ENCODE peak calls at places on chromosomes 4 and X, in five cellular contexts. F is fibroblast of pulmonary artery, H is choroid plexus epithelial cell, U is neural progenitor cell, S is foreskin fibroblast. D is an unnamed sample.

GRCh38 chr4:161256716-161257115 is 907.1 kb downstream of the FSTL5 start:
- DNase-seq in F (no peak), U (peak), H (peak), S (no peak), D (no peak)

GRCh38 chrX:46628406-46629371 is 55.1 kb downstream of the CHST7 start:
- DNase-seq in S (peak), H (peak), F (peak), U (no peak), D (no peak)

GRCh38 chr4:21593268-21594002 is 355.1 kb downstream of the KCNIP4 start:
- DNase-seq in S (peak), F (peak), U (no peak), H (no peak), D (no peak)

GRCh38 chr4:81565137-81565870 is 93.6 kb upstream of the RASGEF1B start:
- DNase-seq in S (peak), F (peak), H (peak), U (peak), D (no peak)

GRCh38 chr4:76155979-76156378 is 7.8 kb upstream of the NUP54 start:
- DNase-seq in U (no peak), S (no peak), F (no peak), H (no peak), D (no peak)

GRCh38 chr4:109301691-109302365 is 630 bp downstream of the COL25A1 start:
- DNase-seq in H (peak), S (no peak), F (no peak), U (peak), D (no peak)

GRCh38 chr4:143489116-143489515 is 24.4 kb upstream of the SMARCA5 start:
- DNase-seq in U (no peak), S (peak), H (peak), F (no peak), D (no peak)

GRCh38 chrX:17441965-17442364 is 67.0 kb downstream of the NHS start:
- DNase-seq in S (peak), U (no peak), F (peak), H (no peak), D (no peak)

GRCh38 chr4:2830632-2831610 is 12.7 kb upstream of the ADD1 start:
- DNase-seq in S (no peak), H (no peak), F (no peak), U (no peak), D (no peak)

GRCh38 chr4:6385288-6385687 is 87.1 kb downstream of the PPP2R2C start:
- DNase-seq in U (no peak), S (no peak), F (no peak), H (no peak), D (no peak)

GRCh38 chr4:69896530-69897116 is 34.2 kb upstream of the CSN1S1 start:
- DNase-seq in H (peak), F (peak), S (no peak), U (peak), D (no peak)

GRCh38 chrX:69222103-69223090 is 57.1 kb upstream of the PJA1 start:
- DNase-seq in H (peak), U (peak), F (peak), S (peak), D (peak)

GRCh38 chr4:142944565-142944964 is 98.5 kb upstream of the INPP4B start:
- DNase-seq in F (no peak), H (no peak), S (no peak), U (no peak), D (no peak)

GRCh38 chr4:72701987-72702819 is 133.2 kb upstream of the ADAMTS3 start:
- DNase-seq in S (peak), U (peak), F (peak), H (peak), D (no peak)

GRCh38 chr4:182062458-182062857 is 180.7 kb upstream of the TENM3 start:
- DNase-seq in F (no peak), H (peak), U (no peak), S (no peak), D (no peak)

GRCh38 chr4:153788419-153789276 is at the start of gene SFRP2:
- DNase-seq in F (no peak), H (no peak), S (no peak), U (peak), D (no peak)

GRCh38 chr4:84499065-84499982 is at the start of gene NKX6-1:
- DNase-seq in F (peak), S (peak), H (peak), U (peak), D (no peak)

GRCh38 chr4:8005033-8005808 is 65.6 kb upstream of the AFAP1 start:
- DNase-seq in S (no peak), U (no peak), F (no peak), H (no peak), D (no peak)

GRCh38 chrX:112731793-112732192 is 52.1 kb upstream of the LHFPL1 start:
- DNase-seq in U (no peak), F (peak), S (no peak), H (peak), D (no peak)

GRCh38 chr4:8079031-8079885 is 79.4 kb downstream of the ABLIM2 start:
- DNase-seq in H (peak), U (no peak), S (no peak), F (peak), D (no peak)

GRCh38 chr4:81214518-81215218 is 354 bp downstream of the PRKG2 start:
- DNase-seq in S (no peak), H (peak), U (peak), F (peak), D (no peak)

GRCh38 chrX:101595739-101596419 is 21.9 kb downstream of the ARMCX6 start:
- DNase-seq in U (peak), H (peak), F (peak), S (peak), D (no peak)

GRCh38 chr4:110869862-110870577 is 247.1 kb upstream of the PITX2 start:
- DNase-seq in H (no peak), S (peak), U (no peak), F (no peak), D (no peak)

GRCh38 chrX:151722241-151722846 is 6.5 kb downstream of the FATE1 start:
- DNase-seq in S (no peak), H (peak), U (peak), F (peak), D (no peak)

GRCh38 chr4:186723207-186724047 is at the start of gene FAT1:
- DNase-seq in H (peak), F (peak), S (peak), U (peak), D (no peak)

GRCh38 chrX:19698125-19698524 is 182.8 kb upstream of the MAP3K15 start:
- DNase-seq in F (peak), S (peak), U (no peak), H (no peak), D (no peak)

GRCh38 chr4:35639929-35640328 is 604.4 kb downstream of the ARAP2 start:
- DNase-seq in F (no peak), S (no peak), H (no peak), U (no peak), D (no peak)

GRCh38 chr4:79184461-79184860 is 141.4 kb downstream of the NAA11 start:
- DNase-seq in S (no peak), F (no peak), H (no peak), U (peak), D (no peak)

GRCh38 chr4:177444911-177445736 is 2.9 kb upstream of the AGA start:
- DNase-seq in S (no peak), H (no peak), U (no peak), F (no peak), D (no peak)

GRCh38 chrX:153381684-153382532 is 19.2 kb downstream of the PNMA6E start:
- DNase-seq in F (peak), U (peak), H (peak), S (peak), D (no peak)
- TF ChIP-seq CTCF in F (peak), U (no peak), H (peak), S (no peak), D (no peak)

DNA sequence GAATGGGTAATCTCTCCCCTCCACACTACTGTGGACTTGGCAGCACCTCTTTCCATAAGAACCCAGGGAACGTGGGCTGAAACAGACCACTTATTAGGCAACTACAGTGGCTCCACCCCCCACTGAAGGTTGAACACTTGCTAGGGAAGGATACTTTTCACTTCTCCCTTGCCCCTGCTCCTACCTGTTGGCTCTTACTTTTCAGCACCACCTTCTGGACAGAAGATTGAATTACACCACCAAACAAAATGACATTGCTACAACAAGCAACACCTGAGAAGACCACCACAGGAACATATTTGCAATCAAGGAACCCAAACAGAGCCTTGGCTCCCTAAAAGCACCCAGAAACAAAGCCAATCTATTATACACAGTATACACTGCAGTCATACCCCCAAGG is 132.1 kb upstream of the CXCL13 start:
- DNase-seq in H (peak), F (peak), U (peak), S (no peak), D (no peak)
- TF ChIP-seq CTCF in H (peak), F (peak), U (peak), S (peak), D (no peak)

GRCh38 chr4:165378763-165379631 is at the start of gene CPE:
- DNase-seq in H (peak), F (peak), S (peak), U (peak), D (peak)
- TF ChIP-seq CTCF in H (peak), F (peak), S (peak), U (peak), D (no peak)

GRCh38 chr4:39442910-39443480 is 15.7 kb downstream of the RPL9 start:
- DNase-seq in H (no peak), U (no peak), S (no peak), F (no peak), D (no peak)

GRCh38 chr4:39451423-39452023 is 7.2 kb downstream of the RPL9 start:
- DNase-seq in F (no peak), H (no peak), U (no peak), S (no peak), D (no peak)

GRCh38 chr4:39450618-39451017 is 8.1 kb downstream of the RPL9 start:
- DNase-seq in S (no peak), H (no peak), U (no peak), F (no peak), D (no peak)

GRCh38 chr4:39446483-39446841 is 12.3 kb downstream of the RPL9 start:
- DNase-seq in U (no peak), H (no peak), S (no peak), F (no peak), D (no peak)

GRCh38 chr4:39446842-39447573 is 11.7 kb downstream of the RPL9 start:
- DNase-seq in F (peak), H (peak), S (peak), U (peak), D (peak)
- TF ChIP-seq CTCF in F (peak), H (peak), S (peak), U (no peak), D (no peak)